ENCODE peak calls at places on chromosome 5, in seven cellular contexts. Q is stimulated activated CD4-positive, alpha-beta T cell treated with anti-CD3 and anti-CD28 coated beads, Interleukin-4, amount 100 ng/mL, for 1 hour; B is progenitor cell of endocrine pancreas; W is psoas muscle; P is smooth muscle cell of the brain vasculature; L is MV-4-11; M is left kidney. U is an unnamed sample.
A peak's percentile ranks its signal among the peaks of the same experiment; 100 is the strongest.

GRCh38 chr5:139150359-139150999 is 47.7 kb downstream of the SIL1 start:
- DNase-seq in Q (no peak), B (no peak), W (no peak), P (no peak), L (peak; percentile 40), M (no peak), U (no peak)

GRCh38 chr5:19018822-19019221 is 969.2 kb downstream of the CDH18 start:
- DNase-seq in Q (no peak), B (no peak), W (no peak), P (no peak), L (no peak), M (peak; percentile 20), U (no peak)

GRCh38 chr5:124662261-124662781 is 84.1 kb downstream of the ZNF608 start:
- DNase-seq in Q (no peak), B (no peak), W (no peak), P (no peak), L (no peak), M (peak; percentile 91), U (no peak)

GRCh38 chr5:126198509-126198908 is 224.7 kb upstream of the GRAMD2B start:
- DNase-seq in Q (no peak), B (no peak), W (no peak), P (peak; percentile 9), L (no peak), M (peak; percentile 41), U (no peak)

GRCh38 chr5:109837226-109837861 is 147.6 kb downstream of the MAN2A1 start:
- DNase-seq in Q (no peak), B (no peak), W (no peak), P (peak; percentile 32), L (no peak), M (peak; percentile 82), U (no peak)

GRCh38 chr5:124639095-124639665 is 107.3 kb downstream of the ZNF608 start:
- DNase-seq in Q (no peak), B (no peak), W (no peak), P (no peak), L (no peak), M (no peak), U (no peak)

GRCh38 chr5:63101870-63102269 is 523.3 kb downstream of the LRRC70 start:
- DNase-seq in Q (no peak), B (no peak), W (no peak), P (no peak), L (peak; percentile 17), M (no peak), U (no peak)

GRCh38 chr5:7412369-7412768 is 16.4 kb downstream of the ADCY2 start:
- DNase-seq in Q (no peak), B (no peak), W (peak; percentile 55), P (no peak), L (no peak), M (peak; percentile 79), U (no peak)

GRCh38 chr5:125560476-125561225 is 814.2 kb upstream of the ZNF608 start:
- DNase-seq in Q (no peak), B (no peak), W (no peak), P (no peak), L (peak; percentile 44), M (no peak), U (no peak)

U was measured in stomach.